ENCODE peak calls at places on chromosomes 12 and 14, in seven cellular contexts. P, J, X, V, H, O and C are unnamed samples.

GRCh38 chr12:63083046-63083445 is 68.0 kb downstream of the AVPR1A start:
- DNase-seq in P (no peak), J (no peak), X (no peak), V (no peak), H (no peak), O (no peak), C (no peak)

GRCh38 chr12:6224550-6224949 is 24.4 kb downstream of the CD9 start:
- DNase-seq in P (no peak), J (no peak), X (no peak), V (no peak), H (peak), O (peak), C (no peak)

GRCh38 chr12:115319641-115320040 is 635.7 kb upstream of the TBX3 start:
- DNase-seq in P (no peak), J (no peak), X (no peak), V (no peak), H (no peak), O (no peak), C (no peak)

GRCh38 chr12:3313655-3314305 is 177.2 kb upstream of the PRMT8 start:
- DNase-seq in P (no peak), J (peak), X (no peak), V (no peak), H (peak), O (no peak), C (peak)

GRCh38 chr14:65336191-65336591 is 76.3 kb upstream of the FUT8 start:
- DNase-seq in P (peak), J (no peak), X (peak), V (no peak), H (no peak), O (no peak), C (no peak)

GRCh38 chr12:56169225-56169759 is 11.1 kb downstream of the MYL6 start:
- DNase-seq in P (no peak), J (no peak), X (no peak), V (no peak), H (no peak), O (no peak), C (no peak)

GRCh38 chr12:104653730-104654328 is 197.1 kb downstream of the CHST11 start:
- DNase-seq in P (no peak), J (peak), X (no peak), V (no peak), H (peak), O (no peak), C (no peak)

GRCh38 chr12:57214398-57214781 is 2.2 kb upstream of the NXPH4 start:
- DNase-seq in P (peak), J (peak), X (peak), V (peak), H (peak), O (no peak), C (peak)

GRCh38 chr12:28780096-28780495 is 369.0 kb upstream of the FAR2 start:
- DNase-seq in P (no peak), J (no peak), X (peak), V (no peak), H (peak), O (no peak), C (no peak)

GRCh38 chr12:6961695-6962284 is 8.7 kb downstream of the PHB2 start:
- DNase-seq in P (peak), J (no peak), X (peak), V (no peak), H (peak), O (peak), C (no peak)

GRCh38 chr14:53381879-53382278 is 228.8 kb upstream of the DDHD1 start:
- DNase-seq in P (no peak), J (no peak), X (no peak), V (no peak), H (no peak), O (no peak), C (no peak)

GRCh38 chr12:75722714-75723200 is 211.3 kb upstream of the KRR1 start:
- DNase-seq in P (peak), J (peak), X (peak), V (peak), H (peak), O (peak), C (peak)

GRCh38 chr12:67996347-67996746 is 7.1 kb downstream of the IFNG-AS1 start:
- DNase-seq in P (no peak), J (no peak), X (no peak), V (no peak), H (no peak), O (no peak), C (no peak)

GRCh38 chr14:93115920-93116675 is at the start of gene ITPK1:
- DNase-seq in P (peak), J (peak), X (peak), V (peak), H (peak), O (peak), C (peak)

GRCh38 chr12:85468356-85469157 is 188.5 kb downstream of the ALX1 start:
- DNase-seq in P (peak), J (no peak), X (peak), V (peak), H (peak), O (peak), C (peak)

GRCh38 chr12:124853781-124854636 is 9.7 kb downstream of the SCARB1 start:
- DNase-seq in P (no peak), J (no peak), X (no peak), V (no peak), H (no peak), O (no peak), C (no peak)